ENCODE peak calls at places on chromosome 13, in four cellular contexts. U is tibial nerve, B is IMR-90, O is heart left ventricle. C is an unnamed sample.

GRCh38 chr13:84025828-84026227 is 143.6 kb upstream of the SLITRK1 start:
- DNase-seq in O (no peak), B (no peak), U (no peak), C (no peak)

GRCh38 chr13:47904239-47904638 is 96.8 kb downstream of the SUCLA2 start:
- DNase-seq in U (no peak), B (no peak), O (no peak), C (no peak)

GRCh38 chr13:33228645-33229445 is 56.7 kb downstream of the STARD13 start:
- DNase-seq in B (peak; percentile 83), U (no peak), O (no peak), C (no peak)

GRCh38 chr13:51687928-51688714 is 103.9 kb downstream of the WDFY2 start:
- DNase-seq in U (no peak), O (no peak), B (no peak), C (no peak)

GRCh38 chr13:36054041-36054440 is 77.1 kb downstream of the DCLK1 start:
- DNase-seq in O (no peak), B (no peak), U (no peak), C (no peak)

GRCh38 chr13:33132644-33133440 is 116.6 kb downstream of the KL start:
- DNase-seq in O (no peak), U (no peak), B (peak; percentile 75), C (no peak)

GRCh38 chr13:38735655-38736440 is 49.0 kb downstream of the FREM2 start:
- DNase-seq in U (no peak), O (no peak), B (no peak), C (no peak)

GRCh38 chr13:114140131-114140908 is 7.9 kb upstream of the RASA3 start:
- DNase-seq in O (no peak), B (no peak), U (no peak), C (peak; percentile 80)

GRCh38 chr13:45696610-45697226 is 5.4 kb upstream of the CBY2 start:
- DNase-seq in B (no peak), O (no peak), U (no peak), C (no peak)

GRCh38 chr13:60268203-60268555 is 104.5 kb upstream of the DIAPH3 start:
- DNase-seq in U (no peak), O (no peak), B (no peak), C (no peak)

GRCh38 chr13:20796791-20797513 is 23.2 kb upstream of the EEF1AKMT1 start:
- DNase-seq in B (peak; percentile 39), U (no peak), O (no peak), C (no peak)

GRCh38 chr13:58991826-58992477 is 1171.8 kb downstream of the DIAPH3 start:
- DNase-seq in B (no peak), U (no peak), O (no peak), C (no peak)

GRCh38 chr13:94917814-94918213 is 205.5 kb upstream of the SOX21 start:
- DNase-seq in B (no peak), U (no peak), O (no peak), C (no peak)

GRCh38 chr13:107608736-107609135 is 606.6 kb downstream of the LIG4 start:
- DNase-seq in O (no peak), U (no peak), B (no peak), C (no peak)

GRCh38 chr13:24630851-24631341 is 49.3 kb upstream of the ATP12A start:
- DNase-seq in B (peak; percentile 46), U (no peak), O (no peak), C (no peak)

GRCh38 chr13:114282143-114282685 is 813 bp downstream of the UPF3A start:
- DNase-seq in B (peak; percentile 65), U (no peak), O (peak; percentile 26), C (peak; percentile 90)

GRCh38 chr13:46124967-46125933 is 20.4 kb upstream of the CPB2 start:
- DNase-seq in B (no peak), O (no peak), U (no peak), C (no peak)

GRCh38 chr13:114129649-114130062 is 2.8 kb downstream of the RASA3 start:
- DNase-seq in U (no peak), B (no peak), O (no peak), C (peak; percentile 52)

GRCh38 chr13:75798353-75799245 is 162.5 kb downstream of the LMO7 start:
- DNase-seq in O (no peak), B (peak; percentile 65), U (no peak), C (no peak)

GRCh38 chr13:67303661-67304333 is 73.7 kb upstream of the PCDH9 start:
- DNase-seq in O (no peak), B (no peak), U (no peak), C (no peak)

DNA sequence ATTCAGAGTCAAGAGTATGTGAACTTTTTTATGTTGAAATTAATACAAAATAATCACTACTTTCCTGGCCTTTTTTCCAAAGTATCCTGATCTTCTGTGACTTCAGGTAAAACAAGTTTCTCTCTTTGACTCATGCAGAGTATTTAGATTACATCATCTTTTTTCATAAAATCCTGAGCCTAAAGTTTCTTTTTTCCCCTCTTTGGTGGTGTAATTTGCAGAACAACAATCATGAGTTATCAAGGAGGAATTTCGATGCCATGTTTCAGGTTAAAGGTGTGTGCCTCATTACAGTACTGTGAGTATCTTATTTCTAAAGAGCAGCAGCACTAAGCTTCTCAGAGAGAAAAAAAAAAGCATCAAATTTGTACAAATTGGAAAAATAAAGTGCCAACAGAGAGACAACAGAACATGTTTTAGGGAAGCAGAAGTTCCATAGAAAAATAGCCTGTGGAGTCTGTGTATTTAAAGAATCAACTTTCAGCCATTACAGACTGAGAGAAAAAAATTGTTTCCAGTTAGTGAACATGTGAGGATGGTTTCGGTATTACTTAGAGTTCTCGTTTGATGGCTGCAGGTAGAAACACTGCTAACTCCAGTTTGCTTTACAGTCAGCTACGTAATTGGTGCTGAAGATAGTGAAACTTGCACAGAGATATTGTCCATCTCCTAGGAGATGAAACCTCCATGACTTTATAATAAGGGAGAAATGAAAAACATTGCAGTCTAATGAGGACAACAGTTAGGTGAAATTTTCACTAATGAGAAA is 78.1 kb upstream of the PCDH9 start:
- DNase-seq in B (no peak), O (no peak), U (no peak), C (no peak)
- H3K27ac ChIP-seq in B (no peak overlapping the region), O (no peak overlapping the region), U (no peak overlapping the region), C (no peak overlapping the region)

GRCh38 chr13:112261924-112262323 is 114.2 kb upstream of the SPACA7 start:
- DNase-seq in B (no peak), O (no peak), U (no peak), C (no peak)

GRCh38 chr13:112255550-112256120 is 120.5 kb upstream of the SPACA7 start:
- DNase-seq in U (no peak), O (no peak), B (no peak), C (no peak)

GRCh38 chr13:112263152-112263551 is 113.0 kb upstream of the SPACA7 start:
- DNase-seq in O (no peak), B (no peak), U (no peak), C (no peak)

GRCh38 chr13:112256716-112257497 is 119.2 kb upstream of the SPACA7 start:
- DNase-seq in O (no peak), B (no peak), U (no peak), C (no peak)

DNA sequence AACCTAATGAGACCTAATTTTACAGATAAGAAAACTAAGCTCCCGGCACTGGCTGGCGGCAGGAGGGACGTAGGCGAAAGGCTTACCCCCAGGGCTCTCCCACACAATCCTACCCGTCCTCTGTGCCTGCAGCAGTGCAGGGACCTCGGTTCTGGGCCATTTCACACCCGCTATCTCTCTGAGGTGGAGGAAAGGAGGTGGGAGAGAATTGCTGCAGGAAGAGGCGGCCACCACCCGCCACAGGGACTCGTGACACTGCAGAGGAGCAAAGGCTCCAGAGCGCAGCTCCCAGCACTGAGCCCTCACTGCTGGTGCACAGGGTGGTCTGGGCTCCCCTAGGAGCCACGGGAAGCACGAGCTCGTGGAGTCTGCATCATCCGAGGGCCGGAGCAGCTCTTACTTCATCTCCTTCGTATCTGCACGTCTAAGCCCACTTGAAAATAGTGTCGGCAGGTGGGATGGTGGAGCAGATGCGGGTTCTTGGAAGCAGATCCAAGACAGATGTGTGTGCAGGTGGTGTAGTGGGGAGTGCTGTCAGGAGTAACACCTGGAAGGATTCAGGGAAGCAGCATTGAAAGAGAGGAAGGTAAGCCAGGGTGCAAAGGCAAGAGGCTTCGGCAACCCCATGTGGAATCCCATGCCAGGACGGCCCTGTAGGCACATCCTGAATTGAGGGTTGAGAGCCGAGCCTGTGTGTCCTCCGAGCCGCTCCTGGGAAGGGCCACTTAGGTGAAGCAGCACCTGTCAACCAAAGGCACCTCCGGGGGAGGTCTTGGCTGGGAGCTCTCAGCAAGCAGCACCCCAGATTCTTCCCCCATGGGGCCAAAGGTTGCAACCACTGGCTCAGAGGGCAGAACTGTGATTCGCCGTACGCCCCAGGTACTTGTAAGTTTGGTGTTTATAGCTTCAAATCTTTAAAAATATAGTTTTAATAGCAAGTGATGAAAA is 115.8 kb upstream of the SPACA7 start:
- DNase-seq in B (no peak), U (no peak), O (no peak), C (no peak)
- TF ChIP-seq POLR2A in B (no peak), U (no peak), O (no peak), C (no peak)

DNA sequence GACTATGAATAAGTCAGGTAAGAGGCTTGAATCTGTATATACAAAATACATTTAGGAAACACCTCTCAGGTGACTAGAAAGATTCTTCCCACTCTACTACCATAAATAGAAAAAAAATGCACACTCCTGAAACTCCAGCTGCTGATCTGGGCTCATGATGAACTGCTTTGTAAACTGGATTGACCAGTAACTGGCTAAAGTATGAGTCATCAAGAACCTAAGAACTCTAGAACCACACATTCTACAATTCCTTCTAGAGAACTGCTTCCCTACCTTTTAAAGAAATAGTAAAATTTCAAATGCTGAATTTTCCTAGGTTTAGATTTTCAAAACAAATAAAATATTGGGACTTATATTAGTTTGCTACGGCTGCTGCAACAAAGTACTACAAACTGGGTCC is 55.2 kb downstream of the ELF1 start:
- DNase-seq in U (no peak), B (peak; percentile 66), O (no peak), C (no peak)
- H3K36me3 ChIP-seq in U (peaks cover 3% of the 10 kb centered on the region), B (no peaks in the 10 kb centered on the region), O (no peaks in the 10 kb centered on the region), C (no peaks in the 10 kb centered on the region)

GRCh38 chr13:34459856-34460255 is 482.2 kb upstream of the NBEA start:
- DNase-seq in U (no peak), O (no peak), B (no peak), C (no peak)

GRCh38 chr13:34466301-34466700 is 475.8 kb upstream of the NBEA start:
- DNase-seq in U (no peak), O (no peak), B (no peak), C (no peak)

GRCh38 chr13:34465423-34465922 is 476.6 kb upstream of the NBEA start:
- DNase-seq in U (no peak), B (no peak), O (no peak), C (no peak)

GRCh38 chr13:34464011-34464410 is 478.1 kb upstream of the NBEA start:
- DNase-seq in O (no peak), B (no peak), U (no peak), C (no peak)

DNA sequence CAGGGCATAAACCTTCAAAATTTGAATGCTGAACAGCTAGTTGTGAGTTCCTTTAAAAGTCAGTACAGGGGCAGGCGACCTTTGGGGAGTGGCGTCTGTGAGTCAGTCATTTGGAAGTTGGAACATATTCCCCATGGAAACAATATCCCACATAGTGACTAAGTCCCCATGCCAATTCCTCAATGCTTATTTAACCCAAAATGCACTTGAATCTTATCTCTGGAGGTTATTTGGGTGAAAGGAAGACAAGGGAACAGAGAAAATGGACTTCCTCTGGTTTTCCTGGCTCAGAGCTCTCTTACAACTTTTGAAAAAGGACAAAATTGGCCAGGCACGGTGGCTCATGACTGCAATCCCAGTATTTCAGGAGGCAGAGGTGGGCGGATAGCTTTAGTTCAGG is 479.2 kb upstream of the NBEA start:
- DNase-seq in U (no peak), B (peak; percentile 22), O (no peak), C (no peak)
- H3K27ac ChIP-seq in U (no peak overlapping the region), B (no peak overlapping the region), O (no peak overlapping the region), C (no peak overlapping the region)

DNA sequence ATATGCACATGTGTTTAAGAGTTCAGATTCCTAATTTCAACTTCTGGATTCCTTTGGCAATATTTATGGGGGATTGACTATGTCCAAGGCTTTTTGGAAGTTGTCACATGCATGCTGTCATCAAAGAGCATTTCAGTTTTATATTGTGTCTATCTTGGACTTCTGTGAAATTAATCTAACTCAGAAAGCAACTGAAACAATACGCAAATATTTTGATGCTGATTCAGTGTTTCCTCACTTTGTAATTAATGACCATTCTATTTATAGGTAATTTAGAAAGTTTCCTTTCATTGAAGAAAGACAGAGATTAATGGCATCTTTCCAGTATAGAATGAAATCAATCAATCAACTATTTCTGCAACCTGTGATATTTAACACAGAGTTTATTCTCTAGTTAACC is 550.1 kb downstream of the PCDH9 start:
- DNase-seq in U (no peak), O (no peak), B (no peak), C (no peak)
- TF ChIP-seq POLR2A in U (no peak), O (no peak), B (no peak), C (no peak)

C was measured in spleen.